ENCODE peak calls at places on chromosomes 6 and 20, in seven cellular contexts. G is HepG2, M is H1, K is SK-N-SH, U is K562, O is GM12892, W is GM12878. X is an unnamed sample.

GRCh38 chr20:16187956-16188616 is 385.2 kb downstream of the KIF16B start:
- DNase-seq in G (no peak), M (no peak), K (no peak), U (no peak), O (no peak), W (no peak), X (no peak)

GRCh38 chr6:166453651-166454050 is 70.9 kb upstream of the MPC1 start:
- DNase-seq in G (no peak), M (no peak), K (no peak), U (no peak), O (no peak), W (no peak), X (no peak)

GRCh38 chr20:47720636-47721427 is 64.4 kb downstream of the SULF2 start:
- DNase-seq in G (no peak), M (no peak), K (no peak), U (no peak), O (no peak), W (no peak), X (no peak)

GRCh38 chr6:169247991-169248390 is 5.7 kb downstream of the THBS2 start:
- DNase-seq in G (no peak), M (no peak), K (no peak), U (no peak), O (no peak), W (no peak), X (no peak)

GRCh38 chr6:135182993-135183531 is 2.0 kb downstream of the MYB start:
- DNase-seq in G (no peak), M (peak; percentile 74), K (no peak), U (peak; percentile 84), O (peak; percentile 57), W (no peak), X (peak; percentile 47)

GRCh38 chr6:158686791-158687381 is 37.0 kb downstream of the SYTL3 start:
- DNase-seq in G (no peak), M (no peak), K (no peak), U (no peak), O (no peak), W (no peak), X (peak; percentile 25)

GRCh38 chr6:140921366-140922226 is 1211.1 kb upstream of the GJE1 start:
- DNase-seq in G (peak; percentile 61), M (no peak), K (peak; percentile 13), U (peak; percentile 15), O (no peak), W (no peak), X (no peak)

GRCh38 chr6:128696651-128697391 is 176.4 kb upstream of the PTPRK start:
- DNase-seq in G (no peak), M (no peak), K (peak; percentile 1), U (no peak), O (no peak), W (no peak), X (no peak)

GRCh38 chr20:23143098-23143497 is 57.0 kb upstream of the CD93 start:
- DNase-seq in G (peak; percentile 71), M (no peak), K (no peak), U (no peak), O (no peak), W (no peak), X (no peak)

GRCh38 chr6:110878751-110879539 is 4.4 kb downstream of the AMD1 start:
- DNase-seq in G (no peak), M (no peak), K (peak; percentile 60), U (no peak), O (no peak), W (no peak), X (no peak)

GRCh38 chr20:2932497-2932896 is 59.2 kb downstream of the PTPRA start:
- DNase-seq in G (no peak), M (no peak), K (no peak), U (no peak), O (no peak), W (no peak), X (no peak)

GRCh38 chr20:23129891-23130621 is 43.9 kb upstream of the CD93 start:
- DNase-seq in G (no peak), M (no peak), K (no peak), U (no peak), O (no peak), W (no peak), X (no peak)

GRCh38 chr6:125764105-125764671 is 14.8 kb downstream of the HEY2 start:
- DNase-seq in G (no peak), M (no peak), K (no peak), U (no peak), O (no peak), W (no peak), X (no peak)

GRCh38 chr6:56156643-56157042 is 90.7 kb downstream of the COL21A1 start:
- DNase-seq in G (peak; percentile 82), M (no peak), K (no peak), U (no peak), O (no peak), W (no peak), X (no peak)

GRCh38 chr6:128482642-128483041 is 37.8 kb downstream of the PTPRK start:
- DNase-seq in G (no peak), M (no peak), K (no peak), U (no peak), O (no peak), W (no peak), X (no peak)

GRCh38 chr6:226516-227073 is 65.7 kb upstream of the DUSP22 start:
- DNase-seq in G (no peak), M (no peak), K (no peak), U (no peak), O (no peak), W (peak; percentile 68), X (no peak)

DNA sequence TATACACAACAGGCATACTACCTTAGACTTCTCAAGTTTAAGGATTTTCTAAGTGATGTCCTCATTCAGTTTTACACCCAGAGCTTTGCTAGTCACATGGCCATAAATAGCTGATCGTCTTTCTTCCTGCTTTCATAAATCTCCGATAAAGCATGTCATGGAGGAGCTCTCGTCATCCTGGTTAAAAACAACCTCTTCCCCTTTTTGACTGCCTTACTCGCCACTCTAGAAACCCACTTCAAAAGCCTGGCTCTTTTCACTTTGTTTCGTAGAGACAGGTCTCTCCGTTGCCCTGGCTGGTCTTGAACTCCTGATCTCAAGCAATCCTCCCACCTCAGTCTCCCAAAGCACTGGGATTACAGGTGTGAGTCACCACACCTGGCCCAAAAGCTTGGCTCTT is 67.0 kb upstream of the SMIM29 start:
- DNase-seq in G (no peak), M (no peak), K (no peak), U (no peak), O (no peak), W (peak; percentile 71), X (no peak)
- TF ChIP-seq TAF1 in G (no peak), M (no peak), K (no peak), U (no peak), O (no peak), W (no peak), X (no peak)

GRCh38 chr6:36955136-36955535 is 598 bp downstream of the PI16 start:
- DNase-seq in G (no peak), M (no peak), K (no peak), U (no peak), O (no peak), W (no peak), X (no peak)

GRCh38 chr6:36956111-36956820 is 1.7 kb downstream of the PI16 start:
- DNase-seq in G (no peak), M (no peak), K (no peak), U (no peak), O (no peak), W (no peak), X (no peak)

GRCh38 chr6:36953931-36954261 is 642 bp upstream of the PI16 start:
- DNase-seq in G (no peak), M (no peak), K (no peak), U (no peak), O (no peak), W (no peak), X (no peak)

GRCh38 chr6:36954262-36954931 is at the start of gene PI16:
- DNase-seq in G (no peak), M (no peak), K (no peak), U (peak; percentile 81), O (no peak), W (no peak), X (no peak)

GRCh38 chr6:36955671-36956070 is 1.1 kb downstream of the PI16 start:
- DNase-seq in G (no peak), M (no peak), K (no peak), U (no peak), O (no peak), W (no peak), X (no peak)
- TF ChIP-seq TAF1 in G (no peak), M (no peak), K (no peak), U (no peak), O (no peak), W (no peak), X (no peak)

GRCh38 chr6:10375391-10375969 is 39.4 kb downstream of the TFAP2A start:
- DNase-seq in G (no peak), M (no peak), K (no peak), U (no peak), O (no peak), W (no peak), X (no peak)
- TF ChIP-seq TAF1 in G (no peak), M (no peak), K (no peak), U (no peak), O (no peak), W (no peak), X (no peak)

GRCh38 chr6:38155576-38156204 is 336.2 kb downstream of the ZFAND3 start:
- DNase-seq in G (no peak), M (no peak), K (no peak), U (no peak), O (no peak), W (no peak), X (no peak)
- TF ChIP-seq TAF1 in G (no peak), M (no peak), K (no peak), U (no peak), O (no peak), W (no peak), X (no peak)

GRCh38 chr6:27864906-27865883 is 47.0 kb downstream of the OR2B2 start:
- DNase-seq in G (peak; percentile 73), M (peak; percentile 86), K (peak; percentile 85), U (peak; percentile 38), O (peak; percentile 51), W (peak; percentile 99), X (peak; percentile 43)

GRCh38 chr6:27866370-27867050 is 45.7 kb downstream of the OR2B2 start:
- DNase-seq in G (peak; percentile 32), M (peak; percentile 65), K (peak; percentile 62), U (no peak), O (no peak), W (peak; percentile 74), X (no peak)

GRCh38 chr6:27862396-27863061 is 49.7 kb downstream of the OR2B2 start:
- DNase-seq in G (peak; percentile 65), M (peak; percentile 26), K (no peak), U (no peak), O (no peak), W (no peak), X (no peak)

GRCh38 chr6:27865952-27866369 is 46.2 kb downstream of the OR2B2 start:
- DNase-seq in G (no peak), M (peak; percentile 71), K (no peak), U (no peak), O (no peak), W (no peak), X (no peak)

GRCh38 chr6:27863962-27864905 is 48.0 kb downstream of the OR2B2 start:
- DNase-seq in G (no peak), M (peak; percentile 45), K (no peak), U (no peak), O (no peak), W (no peak), X (no peak)
- TF ChIP-seq TAF1 in G (no peak), M (no peak), K (no peak), U (no peak), O (no peak), W (no peak), X (no peak)

GRCh38 chr20:10861619-10862018 is 187.8 kb upstream of the JAG1 start:
- DNase-seq in G (peak; percentile 59), M (no peak), K (no peak), U (no peak), O (no peak), W (no peak), X (no peak)
- TF ChIP-seq TAF1 in G (no peak), M (no peak), K (no peak), U (no peak), O (no peak), W (no peak), X (no peak)

X was measured in GM12891.